ENCODE peak calls at places on chromosomes 2 and 18, in ten cellular contexts. J is neuronal stem cell, U is NCI-H1105, G is Caki2, A is esophagus muscularis mucosa, M is GM03348, E is psoas muscle, L is Right ventricle myocardium superior, D is B cell, T is naive B cell. Z is an unnamed sample.

GRCh38 chr2:195683174-195683573 is 26.1 kb downstream of the SLC39A10 start:
- DNase-seq in U (no peak), M (no peak), G (no peak), E (no peak), L (no peak), J (no peak), A (no peak), D (no peak), T (no peak), Z (no peak)

GRCh38 chr2:31066594-31066993 is 71.6 kb downstream of the GALNT14 start:
- DNase-seq in U (no peak), L (no peak), T (no peak), J (no peak), G (no peak), D (no peak), M (no peak), A (no peak), E (no peak), Z (no peak)

GRCh38 chr2:85763831-85764230 is 10.0 kb downstream of the ATOH8 start:
- DNase-seq in E (no peak), M (no peak), U (no peak), J (no peak), A (no peak), T (no peak), D (no peak), L (peak), G (no peak), Z (no peak)

GRCh38 chr2:134459706-134460406 is 206.0 kb downstream of the MGAT5 start:
- DNase-seq in D (no peak), E (no peak), G (no peak), A (no peak), M (no peak), T (no peak), U (no peak), J (no peak), L (no peak), Z (no peak)

GRCh38 chr2:83055338-83056010 is 1403.6 kb downstream of the SUCLG1 start:
- DNase-seq in G (peak), D (no peak), T (no peak), U (no peak), E (no peak), J (no peak), L (no peak), M (peak), A (no peak), Z (no peak)

GRCh38 chr2:151809073-151809383 is 19.2 kb downstream of the ARL5A start:
- DNase-seq in M (no peak), G (no peak), L (no peak), T (no peak), A (no peak), D (no peak), U (no peak), E (no peak), J (no peak), Z (no peak)

GRCh38 chr2:102245266-102246151 is 58.7 kb downstream of the IL1RL2 start:
- DNase-seq in U (no peak), M (peak), A (no peak), D (no peak), J (no peak), G (no peak), L (peak), E (peak), T (no peak), Z (no peak)

GRCh38 chr2:71453404-71454220 is at the start of gene DYSF:
- DNase-seq in L (peak), M (peak), D (no peak), T (no peak), E (peak), U (no peak), A (peak), G (no peak), J (peak), Z (no peak)

GRCh38 chr2:154375625-154376020 is 322.9 kb upstream of the KCNJ3 start:
- DNase-seq in J (peak), D (no peak), U (peak), G (peak), E (no peak), L (no peak), T (no peak), M (peak), A (no peak), Z (peak)

GRCh38 chr18:44458777-44459176 is 221.9 kb upstream of the SETBP1 start:
- DNase-seq in M (peak), G (no peak), A (no peak), J (no peak), U (no peak), D (no peak), E (no peak), L (no peak), T (no peak), Z (no peak)

GRCh38 chr2:133509777-133510176 is 58.5 kb downstream of the NCKAP5 start:
- DNase-seq in U (no peak), L (no peak), M (no peak), J (no peak), E (no peak), D (no peak), T (no peak), A (no peak), G (no peak), Z (no peak)

GRCh38 chr2:226256709-226257401 is 542.8 kb downstream of the IRS1 start:
- DNase-seq in M (no peak), G (peak), L (no peak), U (peak), D (no peak), T (no peak), A (no peak), E (no peak), J (no peak), Z (no peak)

GRCh38 chr2:238879621-238880377 is 31.9 kb downstream of the TWIST2 start:
- DNase-seq in T (no peak), L (no peak), D (no peak), J (no peak), G (no peak), U (no peak), M (no peak), E (no peak), A (no peak), Z (no peak)

GRCh38 chr2:239927424-239927981 is 97.6 kb downstream of the NDUFA10 start:
- DNase-seq in E (peak), U (no peak), M (peak), A (no peak), G (peak), D (no peak), T (no peak), J (no peak), L (peak), Z (no peak)

GRCh38 chr2:34480366-34480765 is 881.3 kb upstream of the FAM98A start:
- DNase-seq in L (no peak), U (no peak), G (no peak), M (no peak), T (no peak), E (no peak), D (no peak), J (no peak), A (no peak), Z (no peak)

GRCh38 chr2:150076281-150076680 is 411.2 kb downstream of the RND3 start:
- DNase-seq in D (no peak), U (no peak), T (no peak), M (peak), A (no peak), G (no peak), J (no peak), E (no peak), L (no peak), Z (no peak)

GRCh38 chr2:42021490-42021889 is 26.3 kb upstream of the PKDCC start:
- DNase-seq in D (no peak), U (no peak), L (no peak), A (no peak), J (no peak), G (no peak), M (no peak), T (no peak), E (peak), Z (no peak)

GRCh38 chr18:24108621-24109020 is 30.2 kb upstream of the CABYR start:
- DNase-seq in M (no peak), T (no peak), D (no peak), U (no peak), A (no peak), E (no peak), J (no peak), G (no peak), L (no peak), Z (no peak)

GRCh38 chr2:6202756-6203155 is 510.6 kb downstream of the SOX11 start:
- DNase-seq in J (no peak), T (no peak), M (no peak), U (no peak), L (no peak), D (no peak), G (no peak), A (no peak), E (no peak), Z (no peak)

GRCh38 chr2:102428573-102428972 is 5.6 kb downstream of the IL18RAP start:
- DNase-seq in J (no peak), U (no peak), T (no peak), A (no peak), E (no peak), L (no peak), G (no peak), M (no peak), D (no peak), Z (no peak)

GRCh38 chr18:50042611-50043010 is 152.3 kb downstream of the MYO5B start:
- DNase-seq in U (no peak), T (no peak), G (no peak), J (no peak), E (no peak), D (no peak), A (no peak), M (no peak), L (no peak), Z (no peak)

GRCh38 chr2:65661980-65662653 is 229.7 kb upstream of the SPRED2 start:
- DNase-seq in U (no peak), G (no peak), A (no peak), M (peak), L (no peak), D (no peak), E (no peak), T (no peak), J (no peak), Z (no peak)

GRCh38 chr2:19579466-19579865 is 221.0 kb upstream of the OSR1 start:
- DNase-seq in D (no peak), G (no peak), U (no peak), M (no peak), T (no peak), A (no peak), J (no peak), E (no peak), L (no peak), Z (no peak)

GRCh38 chr2:47119001-47119400 is 36.1 kb downstream of the STPG4 start:
- DNase-seq in J (no peak), M (peak), T (no peak), L (no peak), A (peak), G (no peak), E (no peak), U (no peak), D (no peak), Z (no peak)

GRCh38 chr18:52750995-52751394 is 411.0 kb downstream of the DCC start:
- DNase-seq in U (no peak), T (no peak), A (no peak), L (no peak), D (no peak), M (no peak), E (no peak), J (no peak), G (no peak), Z (no peak)

GRCh38 chr2:106177581-106177980 is 16.5 kb downstream of the UXS1 start:
- DNase-seq in E (no peak), J (no peak), M (no peak), L (no peak), A (no peak), D (no peak), U (no peak), G (no peak), T (no peak), Z (no peak)

GRCh38 chr18:21660078-21660477 is 44.5 kb downstream of the ABHD3 start:
- DNase-seq in L (no peak), G (no peak), T (no peak), M (no peak), A (no peak), D (no peak), U (no peak), J (no peak), E (no peak), Z (no peak)

GRCh38 chr18:767084-767882 is 44.8 kb downstream of the YES1 start:
- DNase-seq in D (no peak), L (no peak), E (no peak), G (no peak), J (no peak), M (no peak), T (no peak), U (no peak), A (no peak), Z (no peak)

GRCh38 chr18:51753365-51754057 is 556.0 kb upstream of the MEX3C start:
- DNase-seq in L (no peak), U (no peak), D (no peak), A (no peak), E (no peak), M (no peak), J (no peak), T (no peak), G (no peak), Z (no peak)

GRCh38 chr2:188089896-188090295 is 201.8 kb upstream of the GULP1 start:
- DNase-seq in M (no peak), D (no peak), J (no peak), T (no peak), G (no peak), E (no peak), A (no peak), U (peak), L (no peak), Z (no peak)

GRCh38 chr2:171279983-171280790 is 119.5 kb upstream of the TLK1 start:
- DNase-seq in D (no peak), J (no peak), M (no peak), L (no peak), T (no peak), G (no peak), E (no peak), U (no peak), A (no peak), Z (no peak)

GRCh38 chr2:169013628-169014026 is 17.5 kb downstream of the ABCB11 start:
- DNase-seq in L (no peak), E (no peak), U (no peak), M (no peak), G (no peak), J (no peak), A (no peak), D (no peak), T (no peak), Z (no peak)

Z was measured in RPMI8226.